ENCODE peak calls at places on chromosomes 12 and 14, in eight cellular contexts. Q is CD8-positive, alpha-beta T cell; N is nephron progenitor cell; M is neural crest cell; I is B cell; P is WERI-Rb-1; X is ascending aorta; V is lower leg skin. J is an unnamed sample.

GRCh38 chr12:65895759-65896656 is 71.7 kb downstream of the HMGA2 start:
- DNase-seq in N (no peak), X (no peak), I (no peak), Q (no peak), M (no peak), P (no peak), V (no peak), J (no peak)

GRCh38 chr14:65361920-65362319 is 50.6 kb upstream of the FUT8 start:
- DNase-seq in X (no peak), N (no peak), M (no peak), Q (no peak), I (no peak), P (no peak), V (no peak), J (peak)

GRCh38 chr12:58364389-58365086 is 423.2 kb downstream of the ATP23 start:
- DNase-seq in N (no peak), P (no peak), X (no peak), V (no peak), M (no peak), Q (no peak), I (no peak), J (no peak)

GRCh38 chr12:92059976-92060375 is 85.7 kb downstream of the BTG1 start:
- DNase-seq in M (no peak), X (no peak), P (no peak), Q (no peak), V (no peak), N (no peak), I (no peak), J (no peak)

GRCh38 chr12:94057262-94058151 is 90.9 kb upstream of the PLXNC1 start:
- DNase-seq in I (no peak), Q (no peak), X (no peak), M (no peak), N (no peak), P (no peak), V (no peak), J (no peak)

GRCh38 chr12:31499567-31499966 is 91.4 kb downstream of the DENND5B start:
- DNase-seq in X (no peak), V (no peak), M (no peak), N (no peak), P (no peak), I (no peak), Q (no peak), J (no peak)

GRCh38 chr14:53872551-53873188 is 84.0 kb downstream of the BMP4 start:
- DNase-seq in V (no peak), X (no peak), P (no peak), N (no peak), Q (no peak), M (no peak), I (no peak), J (no peak)

GRCh38 chr14:56085471-56085870 is 32.7 kb upstream of the PELI2 start:
- DNase-seq in I (no peak), V (no peak), N (no peak), M (no peak), X (no peak), Q (no peak), P (no peak), J (no peak)

GRCh38 chr14:55913324-55914035 is 204.7 kb upstream of the PELI2 start:
- DNase-seq in M (no peak), V (no peak), X (peak), Q (no peak), I (no peak), P (no peak), N (no peak), J (no peak)

GRCh38 chr14:68957688-68958248 is 21.3 kb downstream of the ACTN1 start:
- DNase-seq in V (no peak), I (no peak), Q (no peak), P (no peak), X (no peak), N (no peak), M (no peak), J (no peak)

GRCh38 chr14:103521438-103521961 is 1.1 kb downstream of the CKB start:
- DNase-seq in V (no peak), N (no peak), I (no peak), M (no peak), X (peak), Q (no peak), P (no peak), J (no peak)

GRCh38 chr14:75811862-75812505 is 150.9 kb downstream of the TTLL5 start:
- DNase-seq in X (no peak), N (no peak), I (no peak), M (no peak), P (no peak), Q (no peak), V (no peak), J (no peak)

GRCh38 chr14:103503296-103503695 is 19.3 kb downstream of the CKB start:
- DNase-seq in N (no peak), P (no peak), V (peak), M (no peak), I (peak), X (peak), Q (no peak), J (no peak)

GRCh38 chr14:65028937-65029336 is 42.2 kb downstream of the FNTB start:
- DNase-seq in V (peak), X (no peak), I (no peak), N (no peak), M (no peak), Q (no peak), P (no peak), J (no peak)

GRCh38 chr12:66629138-66629880 is 49.6 kb downstream of the GRIP1 start:
- DNase-seq in V (no peak), I (no peak), P (no peak), M (no peak), X (no peak), N (no peak), Q (no peak), J (no peak)

GRCh38 chr12:26434299-26434915 is 239.0 kb downstream of the SSPN start:
- DNase-seq in Q (no peak), P (peak), M (no peak), I (peak), N (peak), X (no peak), V (no peak), J (no peak)

GRCh38 chr12:77644915-77645605 is 185.6 kb upstream of the NAV3 start:
- DNase-seq in X (no peak), P (no peak), N (no peak), Q (no peak), V (no peak), M (no peak), I (no peak), J (no peak)

GRCh38 chr12:47773062-47773857 is at the start of gene SLC48A1:
- DNase-seq in V (peak), X (peak), I (peak), Q (peak), M (peak), N (peak), P (peak), J (peak)

GRCh38 chr12:131327521-131328488 is 374.1 kb downstream of the ADGRD1 start:
- DNase-seq in V (peak), N (no peak), M (no peak), X (peak), I (no peak), P (no peak), Q (no peak), J (no peak)

DNA sequence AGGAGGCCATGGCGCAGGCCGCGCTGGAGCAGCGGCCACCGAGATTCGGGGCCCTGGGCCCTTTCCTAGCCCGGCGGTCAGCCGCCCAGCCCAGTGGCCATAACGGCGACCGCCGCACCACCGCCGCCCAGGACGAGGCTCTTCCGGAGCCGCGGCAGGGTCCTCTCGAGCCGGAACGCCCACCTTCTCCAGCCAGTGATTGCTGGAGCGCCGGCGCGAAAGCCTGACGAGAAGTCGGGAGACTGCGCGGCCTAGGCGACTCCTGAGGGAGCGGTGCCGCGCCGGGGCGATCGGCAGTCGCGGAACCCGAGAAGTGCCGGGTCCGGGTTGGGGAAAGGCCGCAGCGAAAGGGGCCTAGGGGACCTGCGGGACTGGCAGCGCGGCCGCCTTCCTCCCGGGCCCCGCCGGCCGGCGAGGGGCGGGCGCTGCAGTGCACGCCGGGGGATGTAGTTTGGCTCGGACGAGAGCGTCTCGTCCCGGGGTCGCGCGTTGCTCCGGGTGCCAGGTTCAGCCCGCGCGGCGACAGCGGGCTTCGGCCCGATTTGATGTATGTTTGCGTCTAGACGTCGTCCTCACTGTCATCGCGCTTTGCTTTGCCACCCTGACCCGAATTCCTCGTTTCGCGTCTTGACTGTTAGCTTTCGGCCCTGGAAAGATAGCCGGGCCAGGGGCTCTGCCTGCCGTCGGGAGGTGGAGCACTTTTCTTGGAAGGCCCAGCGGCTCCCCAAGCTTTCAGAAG is at the start of gene VTI1B:
- DNase-seq in Q (peak), V (peak), P (peak), N (peak), I (peak), M (peak), X (peak), J (peak)
- TF ChIP-seq CTCF in Q (no peak), V (no peak), P (peak), N (no peak), I (no peak), M (peak), X (peak), J (peak)

DNA sequence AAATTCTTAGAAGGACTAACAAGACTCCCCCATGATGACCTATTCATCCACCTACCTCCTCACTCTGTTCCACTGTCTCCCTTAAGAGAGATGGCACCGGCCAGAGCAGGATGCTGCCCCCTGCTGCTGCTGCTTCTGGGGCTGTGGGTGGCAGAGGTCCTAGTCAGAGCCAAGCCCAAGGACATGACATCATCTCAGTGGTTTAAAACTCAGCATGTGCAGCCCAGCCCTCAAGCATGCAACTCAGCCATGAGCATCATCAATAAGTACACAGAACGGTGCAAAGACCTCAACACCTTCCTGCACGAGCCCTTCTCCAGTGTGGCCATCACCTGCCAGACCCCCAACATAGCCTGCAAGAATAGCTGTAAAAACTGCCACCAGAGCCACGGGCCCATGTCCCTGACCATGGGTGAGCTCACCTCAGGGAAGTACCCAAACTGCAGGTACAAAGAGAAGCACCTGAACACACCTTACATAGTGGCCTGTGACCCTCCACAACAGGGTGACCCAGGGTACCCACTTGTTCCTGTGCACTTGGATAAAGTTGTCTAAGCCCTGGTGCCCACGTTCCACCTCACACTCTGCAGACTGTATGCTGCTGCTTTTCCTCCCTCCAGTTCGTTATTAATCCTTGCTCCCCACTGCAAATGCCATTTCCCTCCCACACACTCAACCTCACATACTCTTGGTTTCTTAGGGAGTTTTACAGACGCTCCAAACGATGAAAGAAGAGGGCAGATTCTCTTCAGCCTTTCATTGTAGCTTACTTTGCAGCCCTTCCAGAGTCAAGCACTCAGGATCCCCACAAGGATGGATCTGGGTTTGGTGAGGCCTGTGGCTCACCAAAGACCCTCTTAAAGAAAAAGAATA is at the start of gene RNASE8:
- DNase-seq in V (peak), Q (no peak), I (no peak), N (no peak), P (no peak), X (no peak), M (no peak), J (no peak)
- TF ChIP-seq CTCF in V (no peak), Q (no peak), I (no peak), N (no peak), P (no peak), X (no peak), M (no peak), J (no peak)

GRCh38 chr14:99748529-99748928 is 44.7 kb upstream of the EML1 start:
- DNase-seq in I (no peak), Q (no peak), P (no peak), M (no peak), V (no peak), N (no peak), X (no peak), J (no peak)

GRCh38 chr14:99749763-99750715 is 43.2 kb upstream of the EML1 start:
- DNase-seq in V (no peak), I (no peak), N (no peak), P (no peak), X (no peak), M (no peak), Q (no peak), J (no peak)

GRCh38 chr14:99747582-99748330 is 45.5 kb upstream of the EML1 start:
- DNase-seq in Q (no peak), X (no peak), P (no peak), M (no peak), N (no peak), I (no peak), V (no peak), J (no peak)

GRCh38 chr14:99750746-99751450 is 42.3 kb upstream of the EML1 start:
- DNase-seq in I (no peak), M (no peak), P (no peak), Q (no peak), N (no peak), X (no peak), V (no peak), J (no peak)

DNA sequence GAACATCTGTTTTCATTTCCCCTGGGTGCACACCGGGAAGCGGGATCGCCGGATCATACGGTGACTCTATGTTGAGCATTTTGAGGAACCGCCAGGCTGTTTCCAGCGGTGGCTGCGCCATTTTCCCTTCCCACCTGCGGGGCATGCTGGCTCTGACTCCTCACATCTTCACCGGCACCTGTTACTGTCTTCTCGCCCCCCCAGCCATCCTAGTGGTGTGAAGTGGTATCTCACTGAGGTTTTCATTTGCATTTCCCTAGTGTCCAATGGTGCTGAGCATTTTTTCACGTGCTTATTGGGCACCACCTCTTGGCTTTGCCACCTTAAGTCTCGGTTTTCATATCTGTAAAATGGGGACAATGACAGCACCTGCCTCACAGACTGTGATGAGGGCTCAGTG is 44.1 kb upstream of the EML1 start:
- DNase-seq in I (no peak), Q (no peak), M (no peak), X (no peak), V (no peak), N (no peak), P (peak), J (no peak)
- TF ChIP-seq CTCF in I (no peak), Q (no peak), M (peak), X (no peak), V (no peak), N (no peak), P (peak), J (no peak)

GRCh38 chr12:101924647-101925046 is 47.3 kb downstream of the DRAM1 start:
- DNase-seq in M (no peak), V (no peak), N (no peak), X (no peak), Q (no peak), P (no peak), I (no peak), J (no peak)

GRCh38 chr12:101920906-101921305 is 43.5 kb downstream of the DRAM1 start:
- DNase-seq in Q (no peak), M (no peak), N (no peak), X (no peak), V (no peak), I (no peak), P (no peak), J (no peak)

GRCh38 chr12:101925935-101926334 is 48.6 kb downstream of the DRAM1 start:
- DNase-seq in Q (no peak), M (no peak), P (no peak), I (no peak), N (no peak), X (no peak), V (no peak), J (no peak)

GRCh38 chr12:101925352-101925751 is 48.0 kb downstream of the DRAM1 start:
- DNase-seq in I (no peak), M (no peak), P (no peak), N (no peak), V (peak), Q (no peak), X (peak), J (peak)

DNA sequence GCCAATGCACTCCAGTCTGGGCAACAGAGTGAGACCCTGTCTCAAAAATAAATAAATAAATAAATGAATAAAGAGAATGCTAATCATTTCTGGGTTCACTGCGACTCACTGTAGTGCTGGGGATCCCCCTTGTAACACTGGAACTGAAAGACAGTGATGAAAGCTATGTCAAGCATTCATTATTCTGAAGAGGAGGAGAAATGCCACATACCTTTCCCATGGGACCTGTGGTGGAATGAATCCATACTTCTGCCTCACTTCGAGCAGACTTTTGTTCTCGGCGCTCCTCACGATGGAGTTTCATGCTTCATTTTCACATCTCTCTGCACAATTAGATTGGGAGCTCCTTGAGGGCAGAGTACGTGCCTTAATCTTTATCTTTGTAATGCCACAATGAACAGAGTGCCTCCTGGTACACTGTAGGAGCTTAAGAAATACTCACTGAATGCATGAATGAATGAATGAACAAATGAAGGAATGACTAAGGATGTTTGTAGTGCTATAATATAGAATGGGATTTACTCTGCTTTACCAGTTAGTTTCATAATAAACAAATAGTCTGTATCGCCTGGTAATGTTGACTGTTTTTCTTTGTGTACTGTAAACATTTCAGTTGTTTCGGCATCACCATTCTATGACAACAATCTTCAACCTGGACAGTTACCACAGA is 45.8 kb downstream of the DRAM1 start:
- DNase-seq in P (no peak), I (no peak), X (no peak), V (no peak), M (no peak), N (no peak), Q (no peak), J (no peak)
- TF ChIP-seq CTCF in P (no peak), I (no peak), X (no peak), V (no peak), M (no peak), N (no peak), Q (no peak), J (no peak)

DNA sequence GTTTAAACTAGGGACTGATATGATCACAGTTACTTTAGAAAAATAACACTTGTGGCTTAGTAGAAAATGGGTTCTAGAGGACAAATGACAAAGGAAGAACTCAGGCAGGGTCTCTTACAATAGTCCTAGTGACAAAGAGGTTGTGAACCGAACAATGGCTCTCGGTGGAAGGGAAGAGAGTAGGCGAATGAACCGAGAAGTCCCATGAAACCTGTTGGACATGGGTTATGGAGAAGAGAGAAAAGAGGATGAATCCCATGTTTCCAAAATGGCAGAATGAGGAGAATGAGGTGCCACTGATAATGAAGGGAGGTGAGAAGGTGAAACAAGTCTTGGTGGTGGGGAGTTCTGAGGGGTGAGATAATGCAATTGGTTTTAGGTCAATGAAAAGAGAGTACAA is 94.1 kb downstream of the PPM1H start:
- DNase-seq in Q (no peak), M (no peak), P (no peak), I (no peak), V (no peak), X (no peak), N (no peak), J (no peak)
- TF ChIP-seq CTCF in Q (no peak), M (no peak), P (no peak), I (no peak), V (no peak), X (no peak), N (no peak), J (no peak)

GRCh38 chr12:24025153-24025798 is 75.8 kb upstream of the SOX5 start:
- DNase-seq in Q (no peak), V (no peak), X (no peak), M (no peak), N (no peak), I (no peak), P (no peak), J (no peak)

DNA sequence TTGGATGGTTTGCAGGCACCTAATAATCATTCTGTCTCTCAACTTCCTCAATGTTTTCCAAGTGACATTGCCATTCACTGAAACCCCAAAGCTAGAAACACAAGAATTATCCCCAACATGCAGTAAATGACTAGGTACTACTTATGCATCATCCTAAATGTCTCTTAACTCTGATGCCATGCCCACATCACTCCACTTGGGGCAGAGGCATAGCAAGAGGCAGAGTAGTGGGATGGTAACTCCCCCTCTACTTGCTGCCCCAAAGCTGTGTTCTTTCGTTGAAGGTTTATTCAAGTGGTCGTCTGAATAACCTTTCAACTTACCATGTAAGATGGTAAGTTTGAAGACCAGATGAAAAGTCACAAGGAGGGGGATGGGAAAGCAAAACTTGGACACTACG is 77.9 kb upstream of the SOX5 start:
- DNase-seq in N (no peak), M (no peak), I (no peak), Q (no peak), X (no peak), V (no peak), P (no peak), J (no peak)
- TF ChIP-seq CTCF in N (no peak), M (peak), I (no peak), Q (no peak), X (no peak), V (no peak), P (peak), J (no peak)